ENCODE peak calls at places on chromosomes 13 and 19, in four cellular contexts. One of them, this sample, is unnamed.

GRCh38 chr13:28434934-28435333 is 60.0 kb downstream of the FLT1 start:
- DNase-seq in activated CD8-positive, alpha-beta memory T cell treated with anti-CD3 and anti-CD28 coated beads for 4 hours: no peak
- DNase-seq in transverse colon: no peak
- DNase-seq in left lung: no peak
- DNase-seq in this sample: no peak

GRCh38 chr19:35291259-35291658 is 702 bp upstream of the MAG start:
- DNase-seq in transverse colon: no peak
- DNase-seq in activated CD8-positive, alpha-beta memory T cell treated with anti-CD3 and anti-CD28 coated beads for 4 hours: no peak
- DNase-seq in left lung: no peak
- DNase-seq in this sample: no peak

GRCh38 chr19:42295831-42296525 is 6.0 kb upstream of the PRR19 start:
- DNase-seq in transverse colon: peak
- DNase-seq in activated CD8-positive, alpha-beta memory T cell treated with anti-CD3 and anti-CD28 coated beads for 4 hours: peak
- DNase-seq in left lung: peak
- DNase-seq in this sample: no peak

GRCh38 chr19:47699360-47699917 is 13.8 kb upstream of the EHD2 start:
- DNase-seq in left lung: no peak
- DNase-seq in activated CD8-positive, alpha-beta memory T cell treated with anti-CD3 and anti-CD28 coated beads for 4 hours: no peak
- DNase-seq in transverse colon: peak
- DNase-seq in this sample: no peak

GRCh38 chr19:33310606-33311325 is 8.4 kb upstream of the CEBPA start:
- DNase-seq in left lung: peak
- DNase-seq in activated CD8-positive, alpha-beta memory T cell treated with anti-CD3 and anti-CD28 coated beads for 4 hours: no peak
- DNase-seq in transverse colon: peak
- DNase-seq in this sample: no peak

GRCh38 chr19:16266586-16266942 is 58.1 kb upstream of the KLF2 start:
- DNase-seq in activated CD8-positive, alpha-beta memory T cell treated with anti-CD3 and anti-CD28 coated beads for 4 hours: peak
- DNase-seq in left lung: no peak
- DNase-seq in transverse colon: no peak
- DNase-seq in this sample: no peak

GRCh38 chr13:45500492-45501174 is 35.9 kb downstream of the COG3 start:
- DNase-seq in activated CD8-positive, alpha-beta memory T cell treated with anti-CD3 and anti-CD28 coated beads for 4 hours: no peak
- DNase-seq in transverse colon: no peak
- DNase-seq in left lung: no peak
- DNase-seq in this sample: peak

GRCh38 chr13:93304868-93305613 is 78.4 kb downstream of the GPC6 start:
- DNase-seq in activated CD8-positive, alpha-beta memory T cell treated with anti-CD3 and anti-CD28 coated beads for 4 hours: no peak
- DNase-seq in transverse colon: no peak
- DNase-seq in left lung: no peak
- DNase-seq in this sample: no peak

GRCh38 chr19:37333457-37333856 is 37.4 kb upstream of the ZNF527 start:
- DNase-seq in activated CD8-positive, alpha-beta memory T cell treated with anti-CD3 and anti-CD28 coated beads for 4 hours: no peak
- DNase-seq in left lung: no peak
- DNase-seq in transverse colon: no peak
- DNase-seq in this sample: no peak

GRCh38 chr19:13150187-13150918 is at the start of the genes IER2 and STX10:
- DNase-seq in left lung: peak
- DNase-seq in activated CD8-positive, alpha-beta memory T cell treated with anti-CD3 and anti-CD28 coated beads for 4 hours: peak
- DNase-seq in transverse colon: peak
- DNase-seq in this sample: peak

GRCh38 chr13:84894749-84895148 is 904.5 kb downstream of the SLITRK6 start:
- DNase-seq in left lung: no peak
- DNase-seq in transverse colon: no peak
- DNase-seq in activated CD8-positive, alpha-beta memory T cell treated with anti-CD3 and anti-CD28 coated beads for 4 hours: no peak
- DNase-seq in this sample: no peak

GRCh38 chr13:30052127-30052526 is 201.7 kb upstream of the UBL3 start:
- DNase-seq in activated CD8-positive, alpha-beta memory T cell treated with anti-CD3 and anti-CD28 coated beads for 4 hours: no peak
- DNase-seq in left lung: no peak
- DNase-seq in transverse colon: no peak
- DNase-seq in this sample: no peak

GRCh38 chr13:31014461-31014860 is 82.0 kb downstream of the TEX26 start:
- DNase-seq in transverse colon: no peak
- DNase-seq in activated CD8-positive, alpha-beta memory T cell treated with anti-CD3 and anti-CD28 coated beads for 4 hours: no peak
- DNase-seq in left lung: no peak
- DNase-seq in this sample: no peak

GRCh38 chr13:79401259-79402071 is 4.6 kb downstream of the RBM26 start:
- DNase-seq in activated CD8-positive, alpha-beta memory T cell treated with anti-CD3 and anti-CD28 coated beads for 4 hours: no peak
- DNase-seq in transverse colon: no peak
- DNase-seq in left lung: no peak
- DNase-seq in this sample: no peak

GRCh38 chr19:42420055-42420544 is 7.1 kb downstream of the LIPE start:
- DNase-seq in left lung: peak
- DNase-seq in activated CD8-positive, alpha-beta memory T cell treated with anti-CD3 and anti-CD28 coated beads for 4 hours: peak
- DNase-seq in transverse colon: peak
- DNase-seq in this sample: no peak

GRCh38 chr13:24208314-24208713 is 47.8 kb downstream of the SPATA13 start:
- DNase-seq in activated CD8-positive, alpha-beta memory T cell treated with anti-CD3 and anti-CD28 coated beads for 4 hours: no peak
- DNase-seq in transverse colon: no peak
- DNase-seq in left lung: no peak
- DNase-seq in this sample: peak

GRCh38 chr19:35118268-35119026 is 2.8 kb downstream of the FXYD3 start:
- DNase-seq in transverse colon: peak
- DNase-seq in activated CD8-positive, alpha-beta memory T cell treated with anti-CD3 and anti-CD28 coated beads for 4 hours: no peak
- DNase-seq in left lung: peak
- DNase-seq in this sample: no peak

GRCh38 chr13:81987677-81988357 is 1646.9 kb upstream of the SPRY2 start:
- DNase-seq in left lung: no peak
- DNase-seq in activated CD8-positive, alpha-beta memory T cell treated with anti-CD3 and anti-CD28 coated beads for 4 hours: no peak
- DNase-seq in transverse colon: no peak
- DNase-seq in this sample: no peak

GRCh38 chr19:32652893-32653625 is 21.9 kb downstream of the ANKRD27 start:
- DNase-seq in activated CD8-positive, alpha-beta memory T cell treated with anti-CD3 and anti-CD28 coated beads for 4 hours: no peak
- DNase-seq in left lung: peak
- DNase-seq in transverse colon: peak
- DNase-seq in this sample: no peak

GRCh38 chr19:53942001-53942786 is 20.5 kb upstream of the CACNG8 start:
- DNase-seq in left lung: no peak
- DNase-seq in activated CD8-positive, alpha-beta memory T cell treated with anti-CD3 and anti-CD28 coated beads for 4 hours: no peak
- DNase-seq in transverse colon: no peak
- DNase-seq in this sample: no peak

GRCh38 chr19:21850636-21851255 is 14.8 kb upstream of the ZNF43 start:
- DNase-seq in activated CD8-positive, alpha-beta memory T cell treated with anti-CD3 and anti-CD28 coated beads for 4 hours: no peak
- DNase-seq in left lung: no peak
- DNase-seq in transverse colon: no peak
- DNase-seq in this sample: no peak

GRCh38 chr13:29935309-29935981 is 85.0 kb upstream of the UBL3 start:
- DNase-seq in transverse colon: peak
- DNase-seq in activated CD8-positive, alpha-beta memory T cell treated with anti-CD3 and anti-CD28 coated beads for 4 hours: peak
- DNase-seq in left lung: peak
- DNase-seq in this sample: no peak

GRCh38 chr13:99331881-99332293 is 24.7 kb upstream of the GPR183 start:
- DNase-seq in activated CD8-positive, alpha-beta memory T cell treated with anti-CD3 and anti-CD28 coated beads for 4 hours: no peak
- DNase-seq in transverse colon: no peak
- DNase-seq in left lung: no peak
- DNase-seq in this sample: no peak

GRCh38 chr13:92657565-92657964 is 569.0 kb upstream of the GPC6 start:
- DNase-seq in activated CD8-positive, alpha-beta memory T cell treated with anti-CD3 and anti-CD28 coated beads for 4 hours: no peak
- DNase-seq in transverse colon: no peak
- DNase-seq in left lung: no peak
- DNase-seq in this sample: no peak

GRCh38 chr19:4829001-4829712 is 2.4 kb downstream of the TICAM1 start:
- DNase-seq in activated CD8-positive, alpha-beta memory T cell treated with anti-CD3 and anti-CD28 coated beads for 4 hours: no peak
- DNase-seq in transverse colon: peak
- DNase-seq in left lung: no peak
- DNase-seq in this sample: no peak

GRCh38 chr13:45941261-45941660 is 89.7 kb upstream of the SIAH3 start:
- DNase-seq in activated CD8-positive, alpha-beta memory T cell treated with anti-CD3 and anti-CD28 coated beads for 4 hours: no peak
- DNase-seq in left lung: no peak
- DNase-seq in transverse colon: no peak
- DNase-seq in this sample: no peak

GRCh38 chr19:19040417-19040816 is 7.0 kb downstream of the ARMC6 start:
- DNase-seq in transverse colon: peak
- DNase-seq in activated CD8-positive, alpha-beta memory T cell treated with anti-CD3 and anti-CD28 coated beads for 4 hours: no peak
- DNase-seq in left lung: peak
- DNase-seq in this sample: peak

GRCh38 chr13:22696433-22696832 is 484.3 kb upstream of the SGCG start:
- DNase-seq in transverse colon: no peak
- DNase-seq in left lung: no peak
- DNase-seq in activated CD8-positive, alpha-beta memory T cell treated with anti-CD3 and anti-CD28 coated beads for 4 hours: no peak
- DNase-seq in this sample: no peak

GRCh38 chr13:35704331-35704730 is 227.8 kb upstream of the MAB21L1 start:
- DNase-seq in activated CD8-positive, alpha-beta memory T cell treated with anti-CD3 and anti-CD28 coated beads for 4 hours: no peak
- DNase-seq in left lung: no peak
- DNase-seq in transverse colon: no peak
- DNase-seq in this sample: no peak

GRCh38 chr13:62305758-62306157 is 890.1 kb upstream of the PCDH20 start:
- DNase-seq in transverse colon: no peak
- DNase-seq in activated CD8-positive, alpha-beta memory T cell treated with anti-CD3 and anti-CD28 coated beads for 4 hours: no peak
- DNase-seq in left lung: no peak
- DNase-seq in this sample: no peak

GRCh38 chr13:90485441-90485840 is 862.0 kb upstream of the MIR17HG start:
- DNase-seq in left lung: no peak
- DNase-seq in activated CD8-positive, alpha-beta memory T cell treated with anti-CD3 and anti-CD28 coated beads for 4 hours: no peak
- DNase-seq in transverse colon: no peak
- DNase-seq in this sample: peak

GRCh38 chr13:23963947-23964346 is 66.6 kb upstream of the C1QTNF9B start:
- DNase-seq in transverse colon: no peak
- DNase-seq in left lung: no peak
- DNase-seq in activated CD8-positive, alpha-beta memory T cell treated with anti-CD3 and anti-CD28 coated beads for 4 hours: no peak
- DNase-seq in this sample: no peak

GRCh38 chr19:45505996-45506245 is 1.4 kb upstream of the VASP start:
- DNase-seq in activated CD8-positive, alpha-beta memory T cell treated with anti-CD3 and anti-CD28 coated beads for 4 hours: no peak
- DNase-seq in transverse colon: no peak
- DNase-seq in left lung: no peak
- DNase-seq in this sample: no peak

GRCh38 chr19:5182811-5183210 is 157.8 kb downstream of the PTPRS start:
- DNase-seq in left lung: no peak
- DNase-seq in transverse colon: no peak
- DNase-seq in activated CD8-positive, alpha-beta memory T cell treated with anti-CD3 and anti-CD28 coated beads for 4 hours: no peak
- DNase-seq in this sample: no peak

GRCh38 chr19:55673889-55674288 is 1.1 kb upstream of the EPN1 start:
- DNase-seq in activated CD8-positive, alpha-beta memory T cell treated with anti-CD3 and anti-CD28 coated beads for 4 hours: no peak
- DNase-seq in left lung: no peak
- DNase-seq in transverse colon: no peak
- DNase-seq in this sample: no peak

GRCh38 chr19:18419699-18420460 is 682 bp downstream of the SSBP4 start:
- DNase-seq in transverse colon: peak
- DNase-seq in left lung: peak
- DNase-seq in activated CD8-positive, alpha-beta memory T cell treated with anti-CD3 and anti-CD28 coated beads for 4 hours: no peak
- DNase-seq in this sample: no peak

GRCh38 chr19:46992699-46993535 is 26.7 kb upstream of the NPAS1 start:
- DNase-seq in transverse colon: no peak
- DNase-seq in left lung: no peak
- DNase-seq in activated CD8-positive, alpha-beta memory T cell treated with anti-CD3 and anti-CD28 coated beads for 4 hours: no peak
- DNase-seq in this sample: no peak

This sample was measured in GM04503.